ENCODE peak calls at places on chromosomes 11 and 22, in five cellular contexts. One of them, this sample, is unnamed.

GRCh38 chr11:97722721-97723120 is 1298.0 kb upstream of the CNTN5 start:
- DNase-seq in A549: no peak
- DNase-seq in activated T-cell treated with anti-CD3 and anti-CD28 coated beads, Interleukin-2, amount 50 U/mL, for 72 hours: no peak
- DNase-seq in anterior cingulate cortex: no peak
- DNase-seq in stimulated activated CD8-positive, alpha-beta memory T cell treated with anti-CD3 and anti-CD28 coated beads, Interleukin-7, amount 100 ng/mL, for 4 hours: no peak
- DNase-seq in this sample: no peak

GRCh38 chr11:17238377-17238776 is 30.6 kb upstream of the PIK3C2A start:
- DNase-seq in A549: no peak
- DNase-seq in activated T-cell treated with anti-CD3 and anti-CD28 coated beads, Interleukin-2, amount 50 U/mL, for 72 hours: no peak
- DNase-seq in anterior cingulate cortex: no peak
- DNase-seq in stimulated activated CD8-positive, alpha-beta memory T cell treated with anti-CD3 and anti-CD28 coated beads, Interleukin-7, amount 100 ng/mL, for 4 hours: no peak
- DNase-seq in this sample: peak; percentile 68

GRCh38 chr22:47175761-47176359 is 413.4 kb downstream of the TBC1D22A start:
- DNase-seq in A549: no peak
- DNase-seq in activated T-cell treated with anti-CD3 and anti-CD28 coated beads, Interleukin-2, amount 50 U/mL, for 72 hours: no peak
- DNase-seq in anterior cingulate cortex: no peak
- DNase-seq in stimulated activated CD8-positive, alpha-beta memory T cell treated with anti-CD3 and anti-CD28 coated beads, Interleukin-7, amount 100 ng/mL, for 4 hours: no peak
- DNase-seq in this sample: no peak

GRCh38 chr22:32544953-32545558 is 70.4 kb downstream of the FBXO7 start:
- DNase-seq in A549: no peak
- DNase-seq in activated T-cell treated with anti-CD3 and anti-CD28 coated beads, Interleukin-2, amount 50 U/mL, for 72 hours: no peak
- DNase-seq in anterior cingulate cortex: no peak
- DNase-seq in stimulated activated CD8-positive, alpha-beta memory T cell treated with anti-CD3 and anti-CD28 coated beads, Interleukin-7, amount 100 ng/mL, for 4 hours: no peak
- DNase-seq in this sample: no peak

GRCh38 chr11:2789331-2789730 is 89.5 kb upstream of the KCNQ1OT1 start:
- DNase-seq in A549: no peak
- DNase-seq in activated T-cell treated with anti-CD3 and anti-CD28 coated beads, Interleukin-2, amount 50 U/mL, for 72 hours: no peak
- DNase-seq in anterior cingulate cortex: no peak
- DNase-seq in stimulated activated CD8-positive, alpha-beta memory T cell treated with anti-CD3 and anti-CD28 coated beads, Interleukin-7, amount 100 ng/mL, for 4 hours: no peak
- DNase-seq in this sample: no peak

GRCh38 chr11:44979536-44980399 is 29.1 kb upstream of the TP53I11 start:
- DNase-seq in A549: peak; percentile 92
- DNase-seq in activated T-cell treated with anti-CD3 and anti-CD28 coated beads, Interleukin-2, amount 50 U/mL, for 72 hours: no peak
- DNase-seq in anterior cingulate cortex: no peak
- DNase-seq in stimulated activated CD8-positive, alpha-beta memory T cell treated with anti-CD3 and anti-CD28 coated beads, Interleukin-7, amount 100 ng/mL, for 4 hours: no peak
- DNase-seq in this sample: peak; percentile 89

GRCh38 chr11:60764879-60765278 is 8.2 kb downstream of the MS4A15 start:
- DNase-seq in A549: no peak
- DNase-seq in activated T-cell treated with anti-CD3 and anti-CD28 coated beads, Interleukin-2, amount 50 U/mL, for 72 hours: no peak
- DNase-seq in anterior cingulate cortex: no peak
- DNase-seq in stimulated activated CD8-positive, alpha-beta memory T cell treated with anti-CD3 and anti-CD28 coated beads, Interleukin-7, amount 100 ng/mL, for 4 hours: no peak
- DNase-seq in this sample: no peak

GRCh38 chr11:134019500-134019899 is 49.4 kb upstream of the JAM3 start:
- DNase-seq in A549: no peak
- DNase-seq in activated T-cell treated with anti-CD3 and anti-CD28 coated beads, Interleukin-2, amount 50 U/mL, for 72 hours: no peak
- DNase-seq in anterior cingulate cortex: no peak
- DNase-seq in stimulated activated CD8-positive, alpha-beta memory T cell treated with anti-CD3 and anti-CD28 coated beads, Interleukin-7, amount 100 ng/mL, for 4 hours: no peak
- DNase-seq in this sample: no peak

GRCh38 chr11:64858467-64859401 is 14.3 kb upstream of the CDC42BPG start:
- DNase-seq in A549: no peak
- DNase-seq in activated T-cell treated with anti-CD3 and anti-CD28 coated beads, Interleukin-2, amount 50 U/mL, for 72 hours: peak; percentile 74
- DNase-seq in anterior cingulate cortex: no peak
- DNase-seq in stimulated activated CD8-positive, alpha-beta memory T cell treated with anti-CD3 and anti-CD28 coated beads, Interleukin-7, amount 100 ng/mL, for 4 hours: no peak
- DNase-seq in this sample: no peak

GRCh38 chr11:123588117-123588815 is 66.2 kb downstream of the SCN3B start:
- DNase-seq in A549: peak; percentile 93
- DNase-seq in activated T-cell treated with anti-CD3 and anti-CD28 coated beads, Interleukin-2, amount 50 U/mL, for 72 hours: no peak
- DNase-seq in anterior cingulate cortex: no peak
- DNase-seq in stimulated activated CD8-positive, alpha-beta memory T cell treated with anti-CD3 and anti-CD28 coated beads, Interleukin-7, amount 100 ng/mL, for 4 hours: no peak
- DNase-seq in this sample: no peak

GRCh38 chr11:111450480-111451320 is 61.5 kb downstream of the BTG4 start:
- DNase-seq in A549: no peak
- DNase-seq in activated T-cell treated with anti-CD3 and anti-CD28 coated beads, Interleukin-2, amount 50 U/mL, for 72 hours: no peak
- DNase-seq in anterior cingulate cortex: no peak
- DNase-seq in stimulated activated CD8-positive, alpha-beta memory T cell treated with anti-CD3 and anti-CD28 coated beads, Interleukin-7, amount 100 ng/mL, for 4 hours: no peak
- DNase-seq in this sample: no peak

GRCh38 chr22:36301384-36301828 is 48.5 kb downstream of the APOL1 start:
- DNase-seq in A549: peak; percentile 70
- DNase-seq in activated T-cell treated with anti-CD3 and anti-CD28 coated beads, Interleukin-2, amount 50 U/mL, for 72 hours: peak; percentile 75
- DNase-seq in anterior cingulate cortex: peak; percentile 17
- DNase-seq in stimulated activated CD8-positive, alpha-beta memory T cell treated with anti-CD3 and anti-CD28 coated beads, Interleukin-7, amount 100 ng/mL, for 4 hours: peak; percentile 66
- DNase-seq in this sample: no peak

GRCh38 chr11:79437274-79437980 is 3.4 kb downstream of the TENM4 start:
- DNase-seq in A549: no peak
- DNase-seq in activated T-cell treated with anti-CD3 and anti-CD28 coated beads, Interleukin-2, amount 50 U/mL, for 72 hours: no peak
- DNase-seq in anterior cingulate cortex: no peak
- DNase-seq in stimulated activated CD8-positive, alpha-beta memory T cell treated with anti-CD3 and anti-CD28 coated beads, Interleukin-7, amount 100 ng/mL, for 4 hours: no peak
- DNase-seq in this sample: no peak

GRCh38 chr11:61685611-61685955 is 5.4 kb downstream of the DAGLA start:
- DNase-seq in A549: no peak
- DNase-seq in activated T-cell treated with anti-CD3 and anti-CD28 coated beads, Interleukin-2, amount 50 U/mL, for 72 hours: peak; percentile 45
- DNase-seq in anterior cingulate cortex: no peak
- DNase-seq in stimulated activated CD8-positive, alpha-beta memory T cell treated with anti-CD3 and anti-CD28 coated beads, Interleukin-7, amount 100 ng/mL, for 4 hours: no peak
- DNase-seq in this sample: no peak

GRCh38 chr11:14380947-14381555 is 22.1 kb upstream of the RRAS2 start:
- DNase-seq in A549: peak; percentile 58
- DNase-seq in activated T-cell treated with anti-CD3 and anti-CD28 coated beads, Interleukin-2, amount 50 U/mL, for 72 hours: peak; percentile 69
- DNase-seq in anterior cingulate cortex: peak; percentile 60
- DNase-seq in stimulated activated CD8-positive, alpha-beta memory T cell treated with anti-CD3 and anti-CD28 coated beads, Interleukin-7, amount 100 ng/mL, for 4 hours: no peak
- DNase-seq in this sample: no peak

GRCh38 chr11:115581871-115582639 is 77.8 kb upstream of the CADM1 start:
- DNase-seq in A549: peak; percentile 9
- DNase-seq in activated T-cell treated with anti-CD3 and anti-CD28 coated beads, Interleukin-2, amount 50 U/mL, for 72 hours: no peak
- DNase-seq in anterior cingulate cortex: no peak
- DNase-seq in stimulated activated CD8-positive, alpha-beta memory T cell treated with anti-CD3 and anti-CD28 coated beads, Interleukin-7, amount 100 ng/mL, for 4 hours: no peak
- DNase-seq in this sample: no peak

GRCh38 chr11:115279831-115280761 is 224.1 kb downstream of the CADM1 start:
- DNase-seq in A549: no peak
- DNase-seq in activated T-cell treated with anti-CD3 and anti-CD28 coated beads, Interleukin-2, amount 50 U/mL, for 72 hours: no peak
- DNase-seq in anterior cingulate cortex: no peak
- DNase-seq in stimulated activated CD8-positive, alpha-beta memory T cell treated with anti-CD3 and anti-CD28 coated beads, Interleukin-7, amount 100 ng/mL, for 4 hours: no peak
- DNase-seq in this sample: no peak

GRCh38 chr11:78796956-78797355 is 222.3 kb upstream of the NARS2 start:
- DNase-seq in A549: peak; percentile 14
- DNase-seq in activated T-cell treated with anti-CD3 and anti-CD28 coated beads, Interleukin-2, amount 50 U/mL, for 72 hours: no peak
- DNase-seq in anterior cingulate cortex: no peak
- DNase-seq in stimulated activated CD8-positive, alpha-beta memory T cell treated with anti-CD3 and anti-CD28 coated beads, Interleukin-7, amount 100 ng/mL, for 4 hours: no peak
- DNase-seq in this sample: peak; percentile 64

GRCh38 chr22:24894220-24894975 is 52.1 kb downstream of the LHFPL7 start:
- DNase-seq in A549: peak; percentile 97
- DNase-seq in activated T-cell treated with anti-CD3 and anti-CD28 coated beads, Interleukin-2, amount 50 U/mL, for 72 hours: no peak
- DNase-seq in anterior cingulate cortex: no peak
- DNase-seq in stimulated activated CD8-positive, alpha-beta memory T cell treated with anti-CD3 and anti-CD28 coated beads, Interleukin-7, amount 100 ng/mL, for 4 hours: no peak
- DNase-seq in this sample: peak; percentile 96

GRCh38 chr11:69966583-69966835 is 111.6 kb upstream of the ANO1 start:
- DNase-seq in A549: no peak
- DNase-seq in activated T-cell treated with anti-CD3 and anti-CD28 coated beads, Interleukin-2, amount 50 U/mL, for 72 hours: no peak
- DNase-seq in anterior cingulate cortex: no peak
- DNase-seq in stimulated activated CD8-positive, alpha-beta memory T cell treated with anti-CD3 and anti-CD28 coated beads, Interleukin-7, amount 100 ng/mL, for 4 hours: no peak
- DNase-seq in this sample: no peak

GRCh38 chr11:120172054-120172881 is 34.4 kb upstream of the TRIM29 start:
- DNase-seq in A549: peak; percentile 50
- DNase-seq in activated T-cell treated with anti-CD3 and anti-CD28 coated beads, Interleukin-2, amount 50 U/mL, for 72 hours: peak; percentile 59
- DNase-seq in anterior cingulate cortex: peak; percentile 31
- DNase-seq in stimulated activated CD8-positive, alpha-beta memory T cell treated with anti-CD3 and anti-CD28 coated beads, Interleukin-7, amount 100 ng/mL, for 4 hours: peak; percentile 21
- DNase-seq in this sample: no peak

GRCh38 chr22:42427211-42427610 is 5.0 kb downstream of the NFAM1 start:
- DNase-seq in A549: no peak
- DNase-seq in activated T-cell treated with anti-CD3 and anti-CD28 coated beads, Interleukin-2, amount 50 U/mL, for 72 hours: no peak
- DNase-seq in anterior cingulate cortex: no peak
- DNase-seq in stimulated activated CD8-positive, alpha-beta memory T cell treated with anti-CD3 and anti-CD28 coated beads, Interleukin-7, amount 100 ng/mL, for 4 hours: no peak
- DNase-seq in this sample: no peak

GRCh38 chr11:65150513-65151271 is 16.4 kb upstream of the SYVN1 start:
- DNase-seq in A549: peak; percentile 89
- DNase-seq in activated T-cell treated with anti-CD3 and anti-CD28 coated beads, Interleukin-2, amount 50 U/mL, for 72 hours: peak; percentile 57
- DNase-seq in anterior cingulate cortex: peak; percentile 16
- DNase-seq in stimulated activated CD8-positive, alpha-beta memory T cell treated with anti-CD3 and anti-CD28 coated beads, Interleukin-7, amount 100 ng/mL, for 4 hours: no peak
- DNase-seq in this sample: peak; percentile 70

This sample was measured in epithelial cell of prostate.